ENCODE peak calls at places on chromosomes 3 and 15, in six cellular contexts. H is astrocyte of the spinal cord, M is NCI-H1417, W is adrenal gland, A is T-helper 1 cell, D is cardiac fibroblast. X is an unnamed sample.

GRCh38 chr15:52652286-52652685 is 26.9 kb downstream of the ATOSA start:
- DNase-seq in H (peak), D (no peak), A (no peak), M (no peak), W (no peak), X (no peak)

GRCh38 chr3:143847787-143848631 is at the start of gene SLC9A9:
- DNase-seq in D (peak), H (peak), M (peak), A (peak), W (peak), X (peak)

GRCh38 chr3:152556731-152557254 is 278.1 kb upstream of the P2RY1 start:
- DNase-seq in D (peak), W (peak), H (peak), M (no peak), A (no peak), X (peak)

GRCh38 chr15:100060276-100060926 is 281.4 kb downstream of the ADAMTS17 start:
- DNase-seq in A (no peak), M (no peak), H (peak), D (peak), W (no peak), X (peak)

GRCh38 chr3:184414418-184415228 is 34.8 kb downstream of the CHRD start:
- DNase-seq in H (no peak), W (no peak), D (no peak), A (no peak), M (no peak), X (no peak)

GRCh38 chr15:40633178-40633577 is 39.1 kb downstream of the KNL1 start:
- DNase-seq in W (no peak), H (no peak), M (no peak), D (peak), A (no peak), X (peak)

GRCh38 chr15:57377478-57377847 is 1.2 kb downstream of the CGNL1 start:
- DNase-seq in D (no peak), M (no peak), H (no peak), A (no peak), W (no peak), X (no peak)

GRCh38 chr15:40094156-40094555 is 14.5 kb downstream of the BMF start:
- DNase-seq in A (no peak), D (no peak), W (peak), H (no peak), M (no peak), X (no peak)

GRCh38 chr3:59334585-59334984 is 284.8 kb upstream of the CFAP20DC start:
- DNase-seq in A (no peak), D (peak), W (no peak), M (no peak), H (no peak), X (no peak)

GRCh38 chr3:87771338-87772059 is 287.3 kb downstream of the CGGBP1 start:
- DNase-seq in W (peak), A (peak), D (peak), M (peak), H (no peak), X (peak)

GRCh38 chr3:39385456-39386098 is 2.4 kb downstream of the SLC25A38 start:
- DNase-seq in W (no peak), A (no peak), D (no peak), H (no peak), M (no peak), X (no peak)

GRCh38 chr3:46846624-46847542 is 16.4 kb downstream of the MYL3 start:
- DNase-seq in W (no peak), D (no peak), H (no peak), A (no peak), M (no peak), X (no peak)

GRCh38 chr15:41558400-41559238 is at the start of gene TYRO3:
- DNase-seq in A (peak), M (peak), H (peak), W (peak), D (peak), X (peak)

GRCh38 chr15:78929536-78930264 is 15.1 kb downstream of the CTSH start:
- DNase-seq in H (no peak), A (no peak), D (no peak), M (no peak), W (no peak), X (no peak)

GRCh38 chr3:157533298-157533870 is 30.2 kb upstream of the VEPH1 start:
- DNase-seq in A (no peak), W (no peak), H (peak), M (no peak), D (peak), X (peak)

GRCh38 chr15:73996939-73997338 is 2.4 kb downstream of the PML start:
- DNase-seq in H (peak), M (no peak), A (no peak), D (peak), W (no peak), X (peak)

GRCh38 chr3:13262493-13263211 is 157.5 kb downstream of the NUP210 start:
- DNase-seq in A (no peak), M (no peak), D (peak), W (no peak), H (no peak), X (no peak)

GRCh38 chr15:26771917-26772587 is 814 bp downstream of the GABRB3 start:
- DNase-seq in A (no peak), H (no peak), D (peak), W (no peak), M (peak), X (no peak)

GRCh38 chr3:173893066-173893465 is 495.5 kb downstream of the NLGN1 start:
- DNase-seq in A (no peak), H (peak), D (peak), W (no peak), M (no peak), X (peak)

GRCh38 chr3:18559323-18559972 is 134.3 kb upstream of the SATB1 start:
- DNase-seq in W (peak), D (peak), H (peak), A (peak), M (peak), X (peak)

GRCh38 chr3:57281710-57282109 is 10.8 kb downstream of the ASB14 start:
- DNase-seq in W (no peak), M (no peak), A (no peak), H (no peak), D (peak), X (peak)

X was measured in brain microvascular endothelial cell.